ENCODE peak calls at places on chromosomes 5 and 9, in eight cellular contexts. D is uterus, G is GM20000, I is heart left ventricle, L is cardiac fibroblast, R is lung, Y is sigmoid colon, V is B cell. J is an unnamed sample.

GRCh38 chr5:139251281-139251687 is 42.3 kb upstream of the MATR3 start:
- DNase-seq in L (no peak), G (peak; percentile 69), R (no peak), I (no peak), V (peak; percentile 57), Y (peak; percentile 10), D (no peak), J (peak; percentile 78)

GRCh38 chr5:91121347-91121993 is 261.6 kb downstream of the ARRDC3 start:
- DNase-seq in L (no peak), I (no peak), G (no peak), R (no peak), V (no peak), D (no peak), Y (peak; percentile 58), J (no peak)

GRCh38 chr9:113526841-113527240 is 63.3 kb downstream of the RGS3 start:
- DNase-seq in R (no peak), G (no peak), Y (peak; percentile 81), D (no peak), L (no peak), V (no peak), I (no peak), J (no peak)

GRCh38 chr9:72363908-72364678 is 915 bp downstream of the ZFAND5 start:
- DNase-seq in I (peak; percentile 86), L (peak; percentile 68), D (peak; percentile 62), R (peak; percentile 58), Y (peak; percentile 85), V (peak; percentile 61), G (peak; percentile 91), J (peak; percentile 84)

GRCh38 chr9:106657951-106658350 is 205.0 kb upstream of the ZNF462 start:
- DNase-seq in G (no peak), D (no peak), R (no peak), V (no peak), I (no peak), L (no peak), Y (no peak), J (no peak)

GRCh38 chr5:88183255-88183654 is 85.4 kb downstream of the TMEM161B start:
- DNase-seq in R (no peak), Y (no peak), V (no peak), D (no peak), G (no peak), L (peak; percentile 9), I (no peak), J (no peak)

GRCh38 chr9:69476016-69476415 is 151.0 kb downstream of the ENTREP1 start:
- DNase-seq in V (no peak), Y (no peak), I (no peak), D (no peak), G (no peak), R (no peak), L (no peak), J (no peak)

GRCh38 chr9:97985058-97985861 is 2.1 kb downstream of the ANP32B start:
- DNase-seq in G (no peak), R (no peak), I (no peak), V (no peak), L (peak; percentile 43), D (no peak), Y (peak; percentile 67), J (no peak)

GRCh38 chr5:16889203-16889971 is 46.7 kb downstream of the MYO10 start:
- DNase-seq in D (no peak), I (no peak), Y (no peak), R (no peak), V (no peak), G (no peak), L (peak; percentile 64), J (no peak)

GRCh38 chr5:160315968-160316367 is 3.6 kb upstream of the CCNJL start:
- DNase-seq in D (no peak), Y (no peak), V (no peak), R (peak; percentile 53), L (peak; percentile 66), G (no peak), I (no peak), J (no peak)

GRCh38 chr5:41763096-41763495 is 107.1 kb downstream of the OXCT1 start:
- DNase-seq in D (no peak), Y (no peak), V (no peak), R (no peak), I (no peak), L (peak; percentile 71), G (no peak), J (no peak)

GRCh38 chr5:1523480-1523792 is 324 bp downstream of the LPCAT1 start:
- DNase-seq in G (no peak), L (no peak), Y (no peak), D (peak; percentile 11), I (no peak), R (no peak), V (no peak), J (no peak)

GRCh38 chr5:166342330-166342891 is 1949.0 kb upstream of the WWC1 start:
- DNase-seq in V (no peak), Y (no peak), L (no peak), R (no peak), I (no peak), D (no peak), G (no peak), J (no peak)

GRCh38 chr5:166338801-166339200 is 1952.6 kb upstream of the WWC1 start:
- DNase-seq in V (no peak), Y (no peak), D (no peak), R (no peak), G (no peak), I (no peak), L (no peak), J (no peak)

GRCh38 chr5:166347051-166347450 is 1944.4 kb upstream of the WWC1 start:
- DNase-seq in G (no peak), V (no peak), L (no peak), D (no peak), R (no peak), I (no peak), Y (no peak), J (no peak)

GRCh38 chr5:166340039-166340438 is 1951.4 kb upstream of the WWC1 start:
- DNase-seq in Y (no peak), I (no peak), G (no peak), L (no peak), R (no peak), V (no peak), D (no peak), J (no peak)

GRCh38 chr5:166341708-166342329 is 1949.6 kb upstream of the WWC1 start:
- DNase-seq in Y (no peak), I (no peak), V (no peak), G (no peak), L (no peak), D (no peak), R (no peak), J (no peak)
- TF ChIP-seq CTCF in Y (no peak), I (no peak), V (no peak), G (no peak), L (peak; percentile 16), D (no peak), R (no peak), J (no peak)

GRCh38 chr5:142215915-142216681 is 107.5 kb downstream of the NDFIP1 start:
- DNase-seq in Y (peak; percentile 92), L (peak; percentile 98), G (no peak), D (peak; percentile 78), R (peak; percentile 81), V (no peak), I (peak; percentile 73), J (no peak)
- TF ChIP-seq CTCF in Y (no peak), L (no peak), G (no peak), D (no peak), R (no peak), V (no peak), I (no peak), J (no peak)

DNA sequence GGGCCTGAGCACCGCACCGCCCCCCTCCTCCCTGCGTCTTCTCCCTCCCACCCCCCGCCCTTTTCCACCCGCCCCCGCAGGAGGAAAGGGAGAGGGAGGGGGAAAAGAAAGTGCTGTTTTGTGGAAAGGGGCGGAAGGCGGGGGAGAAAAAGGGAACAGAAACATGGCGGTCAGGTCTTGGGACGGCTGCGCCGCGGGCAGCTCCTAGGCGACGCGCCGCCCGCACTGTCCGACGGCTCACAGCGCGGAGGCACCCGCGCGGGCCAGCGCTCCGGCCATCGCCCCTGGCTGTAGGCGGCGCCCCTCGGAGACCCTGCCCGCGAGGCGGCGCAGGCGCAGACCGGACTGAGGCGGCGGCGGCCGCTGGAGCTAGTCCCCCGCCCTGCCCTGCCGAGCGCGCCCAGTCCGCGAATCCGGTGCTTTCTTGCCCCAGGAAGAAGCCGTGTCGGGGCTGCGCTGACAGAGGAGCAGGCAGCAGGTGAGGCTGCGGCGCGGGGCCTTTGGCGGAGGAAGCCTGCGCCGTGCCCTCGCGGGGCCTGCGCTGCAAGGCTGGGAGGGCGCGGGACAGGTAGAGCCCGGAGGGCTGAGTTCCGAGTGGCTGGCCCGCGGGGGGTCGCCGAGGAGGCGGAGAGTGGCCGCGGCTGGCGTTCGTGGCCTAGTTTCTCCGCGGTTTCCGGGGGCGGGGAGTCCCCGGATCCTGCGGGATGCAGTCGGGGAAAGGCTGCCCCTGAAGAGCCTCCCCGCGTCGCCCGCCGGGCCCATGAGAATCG is at the start of gene DENND4C:
- DNase-seq in R (peak; percentile 88), I (peak; percentile 90), D (peak; percentile 85), G (peak; percentile 93), Y (peak; percentile 90), V (peak; percentile 77), L (peak; percentile 81), J (peak; percentile 89)
- TF ChIP-seq CTCF in R (no peak), I (peak; percentile 22), D (peak; percentile 29), G (peak; percentile 18), Y (no peak), V (no peak), L (no peak), J (peak; percentile 34)

GRCh38 chr5:178114325-178115135 is 1.2 kb downstream of the N4BP3 start:
- DNase-seq in I (no peak), Y (no peak), V (peak; percentile 58), L (no peak), G (no peak), R (no peak), D (no peak), J (no peak)

GRCh38 chr5:178113841-178114324 is 551 bp downstream of the N4BP3 start:
- DNase-seq in L (no peak), I (no peak), D (no peak), R (no peak), Y (no peak), G (peak; percentile 80), V (no peak), J (peak; percentile 59)

GRCh38 chr5:178112545-178112944 is 787 bp upstream of the N4BP3 start:
- DNase-seq in G (no peak), L (no peak), Y (no peak), D (no peak), V (no peak), I (no peak), R (no peak), J (no peak)

GRCh38 chr5:178111925-178112324 is 1.4 kb upstream of the N4BP3 start:
- DNase-seq in L (peak; percentile 36), G (no peak), Y (no peak), I (no peak), V (no peak), R (no peak), D (no peak), J (no peak)

DNA sequence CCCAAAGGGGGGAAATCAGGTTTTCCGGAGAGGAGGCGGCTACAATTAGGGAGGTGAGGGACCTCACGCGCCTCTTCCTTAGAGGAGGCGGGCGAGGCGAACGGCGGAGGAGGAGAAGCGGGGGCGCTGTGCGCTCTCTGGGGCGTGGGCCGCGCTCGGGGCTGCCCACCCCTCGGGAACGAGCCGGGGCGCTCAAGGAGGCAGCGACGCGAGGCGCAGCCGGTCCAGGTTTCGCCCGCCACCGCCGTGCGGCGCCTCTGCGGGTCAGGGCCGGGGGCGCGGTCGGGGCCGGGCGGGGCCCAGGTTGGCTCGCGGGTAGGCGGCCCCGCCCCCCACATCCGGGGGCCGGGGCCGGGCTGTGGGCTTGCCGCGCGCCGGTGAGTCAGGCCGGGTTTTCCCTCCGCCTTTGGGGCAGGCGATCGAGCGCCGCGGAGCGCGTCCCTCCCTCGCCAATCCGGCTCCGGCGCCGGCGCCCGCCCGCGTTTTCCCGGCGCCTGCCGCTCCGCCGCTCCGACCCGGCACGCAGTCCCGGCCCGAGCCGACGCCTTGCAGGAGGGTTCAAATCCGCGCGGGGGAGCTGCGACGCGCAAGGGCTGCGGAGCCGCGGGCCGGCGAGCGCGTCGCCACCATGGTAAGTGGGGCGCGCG is at the start of gene N4BP3:
- DNase-seq in Y (no peak), I (peak; percentile 65), R (peak; percentile 67), G (peak; percentile 97), D (no peak), L (peak; percentile 42), V (peak; percentile 85), J (peak; percentile 90)
- TF ChIP-seq CTCF in Y (no peak), I (no peak), R (no peak), G (peak; percentile 21), D (no peak), L (no peak), V (peak; percentile 25), J (no peak)